ENCODE peak calls at places on chromosomes 11 and 22, in six cellular contexts. S, P, M, W, V and Y are unnamed samples.

GRCh38 chr22:38107692-38108515 is 2.6 kb downstream of the BAIAP2L2 start:
- DNase-seq in S (no peak), P (no peak), M (no peak), W (no peak), V (no peak), Y (no peak)

GRCh38 chr11:12842933-12843636 is 166.0 kb upstream of the RASSF10 start:
- DNase-seq in S (peak), P (no peak), M (no peak), W (no peak), V (peak), Y (peak)

GRCh38 chr11:67273260-67273990 is 7.2 kb downstream of the GRK2 start:
- DNase-seq in S (no peak), P (peak), M (peak), W (peak), V (no peak), Y (no peak)

GRCh38 chr22:21641417-21641794 is 696 bp upstream of the SDF2L1 start:
- DNase-seq in S (peak), P (no peak), M (no peak), W (no peak), V (peak), Y (peak)

GRCh38 chr22:28743852-28744251 is 2.0 kb downstream of the HSCB start:
- DNase-seq in S (no peak), P (no peak), M (no peak), W (no peak), V (no peak), Y (no peak)

GRCh38 chr11:118634435-118635236 is 27.2 kb downstream of the PHLDB1 start:
- DNase-seq in S (peak), P (peak), M (peak), W (peak), V (peak), Y (peak)

GRCh38 chr11:35675901-35676610 is 13.5 kb downstream of the TRIM44 start:
- DNase-seq in S (peak), P (no peak), M (no peak), W (no peak), V (no peak), Y (peak)

GRCh38 chr11:31500560-31500959 is 8.9 kb downstream of the IMMP1L start:
- DNase-seq in S (peak), P (no peak), M (no peak), W (no peak), V (no peak), Y (peak)

GRCh38 chr22:34105461-34106062 is 185.3 kb upstream of the LARGE1 start:
- DNase-seq in S (peak), P (peak), M (peak), W (peak), V (peak), Y (no peak)

GRCh38 chr11:17518366-17518765 is 25.9 kb downstream of the USH1C start:
- DNase-seq in S (no peak), P (no peak), M (no peak), W (no peak), V (no peak), Y (no peak)

GRCh38 chr22:20111045-20111688 is 4.7 kb upstream of the RANBP1 start:
- DNase-seq in S (peak), P (peak), M (no peak), W (peak), V (peak), Y (peak)

DNA sequence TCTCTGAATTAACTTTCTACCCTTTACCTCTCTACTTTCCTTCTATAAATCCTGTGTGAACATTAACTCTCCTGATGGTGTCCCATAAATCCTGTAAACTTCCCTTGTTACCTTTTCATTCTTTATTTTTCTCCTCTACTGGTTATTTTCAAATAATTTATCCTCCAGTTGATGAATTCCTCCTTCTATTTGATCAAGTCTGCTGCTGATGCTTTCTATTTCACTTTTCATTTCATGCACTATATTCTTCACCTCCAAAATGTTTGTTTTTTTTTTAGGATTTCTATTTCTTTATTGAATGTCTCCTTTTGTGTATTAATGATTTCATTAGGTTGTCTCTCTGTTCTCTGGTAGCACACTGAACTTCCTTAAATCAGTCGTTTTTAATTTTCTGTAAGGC is 68.6 kb downstream of the KCNQ1OT1 start:
- DNase-seq in S (no peak), P (no peak), M (no peak), W (no peak), V (no peak), Y (no peak)
- TF ChIP-seq CTCF in S (no peak), P (no peak), M (no peak), W (no peak), V (no peak), Y (no peak)

GRCh38 chr11:44654057-44654456 is 72.7 kb upstream of the TSPAN18 start:
- DNase-seq in S (no peak), P (no peak), M (no peak), W (no peak), V (no peak), Y (no peak)

GRCh38 chr11:44654596-44654995 is 72.2 kb upstream of the TSPAN18 start:
- DNase-seq in S (no peak), P (no peak), M (no peak), W (no peak), V (no peak), Y (no peak)

GRCh38 chr11:44648109-44648508 is 78.7 kb upstream of the TSPAN18 start:
- DNase-seq in S (no peak), P (no peak), M (no peak), W (no peak), V (no peak), Y (no peak)

GRCh38 chr11:44651535-44652130 is 75.1 kb upstream of the TSPAN18 start:
- DNase-seq in S (no peak), P (no peak), M (no peak), W (no peak), V (no peak), Y (no peak)

DNA sequence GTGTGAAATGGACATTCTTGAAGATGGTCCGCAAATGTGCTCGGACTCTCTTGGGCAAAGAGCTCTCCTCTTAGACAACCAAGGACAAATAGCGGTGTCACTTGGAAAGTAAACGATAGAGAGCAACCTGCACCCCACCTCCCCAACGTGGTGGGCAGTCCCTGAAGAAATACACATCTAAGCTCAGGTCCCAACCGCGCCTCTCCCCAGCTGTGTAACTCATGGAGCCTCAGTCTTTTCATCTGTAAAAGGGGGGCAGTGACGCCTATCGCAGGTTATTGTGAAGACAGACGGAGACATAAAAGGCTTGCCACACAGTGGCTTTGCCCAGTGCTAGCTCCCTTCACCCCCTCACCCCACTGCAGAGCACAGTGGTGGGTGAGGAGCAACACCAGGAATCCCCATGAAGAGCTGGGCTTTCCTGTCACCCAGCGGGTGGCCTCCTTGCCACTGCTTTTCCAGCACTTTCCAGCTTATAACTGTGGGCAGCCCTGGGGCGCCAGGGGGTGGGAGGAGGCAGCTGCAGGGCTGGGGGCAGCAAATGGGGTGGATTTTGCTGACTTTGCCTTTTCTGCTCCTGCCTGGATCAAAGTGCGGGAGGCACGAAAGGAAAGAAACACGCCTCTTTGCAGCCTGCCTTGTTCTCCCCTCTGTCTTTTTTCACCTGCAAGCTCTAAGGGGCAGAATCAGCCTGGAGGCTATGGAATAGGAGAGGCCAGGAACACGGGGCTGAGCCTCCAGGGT is 73.7 kb upstream of the TSPAN18 start:
- DNase-seq in S (no peak), P (no peak), M (no peak), W (no peak), V (no peak), Y (no peak)
- H3K4me3 ChIP-seq in S (no peak), P (no peak), M (no peak), W (no peak), V (no peak), Y (no peak)

DNA sequence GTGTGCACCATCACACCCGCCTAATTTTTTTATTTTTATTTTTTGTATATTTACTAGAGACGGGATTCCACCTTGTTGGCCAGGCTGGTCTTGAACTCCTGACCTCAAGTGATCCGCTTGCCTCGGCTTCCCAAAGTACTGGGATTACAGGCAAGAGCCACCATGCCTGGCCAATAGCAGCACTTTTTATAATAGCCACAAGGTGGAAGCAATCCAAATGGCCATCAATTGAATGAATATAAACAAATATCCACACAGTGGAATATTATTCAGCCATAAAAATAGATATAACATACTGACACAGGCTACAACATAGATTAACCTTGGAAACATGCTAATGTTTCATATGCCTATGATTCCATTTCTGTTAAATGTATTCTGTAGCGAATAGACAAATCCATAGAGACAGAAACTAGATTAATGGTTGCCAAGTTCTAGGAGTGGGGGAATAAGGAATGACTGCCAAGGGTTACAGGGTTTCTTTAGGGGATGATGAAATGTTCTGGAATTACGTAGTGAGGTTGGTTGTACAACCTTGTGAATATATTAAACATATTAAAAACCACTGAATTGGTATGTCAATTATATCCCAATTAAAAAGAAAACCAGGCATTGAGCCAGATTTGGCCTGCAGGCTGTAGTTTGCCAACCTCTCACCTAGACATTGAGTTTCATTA is 4.8 kb downstream of the VPS51 start:
- DNase-seq in S (no peak), P (no peak), M (no peak), W (no peak), V (no peak), Y (peak)
- TF ChIP-seq CTCF in S (no peak), P (peak), M (no peak), W (no peak), V (peak), Y (peak)

GRCh38 chr22:41367680-41368542 is 13.8 kb upstream of the TEF start:
- DNase-seq in S (peak), P (no peak), M (no peak), W (peak), V (no peak), Y (peak)

GRCh38 chr22:41367039-41367679 is 14.6 kb upstream of the TEF start:
- DNase-seq in S (peak), P (peak), M (peak), W (peak), V (peak), Y (peak)

GRCh38 chr22:41365425-41365824 is 16.3 kb upstream of the TEF start:
- DNase-seq in S (no peak), P (no peak), M (no peak), W (no peak), V (no peak), Y (no peak)

GRCh38 chr22:41364955-41365354 is 16.8 kb upstream of the TEF start:
- DNase-seq in S (no peak), P (no peak), M (no peak), W (no peak), V (no peak), Y (no peak)

DNA sequence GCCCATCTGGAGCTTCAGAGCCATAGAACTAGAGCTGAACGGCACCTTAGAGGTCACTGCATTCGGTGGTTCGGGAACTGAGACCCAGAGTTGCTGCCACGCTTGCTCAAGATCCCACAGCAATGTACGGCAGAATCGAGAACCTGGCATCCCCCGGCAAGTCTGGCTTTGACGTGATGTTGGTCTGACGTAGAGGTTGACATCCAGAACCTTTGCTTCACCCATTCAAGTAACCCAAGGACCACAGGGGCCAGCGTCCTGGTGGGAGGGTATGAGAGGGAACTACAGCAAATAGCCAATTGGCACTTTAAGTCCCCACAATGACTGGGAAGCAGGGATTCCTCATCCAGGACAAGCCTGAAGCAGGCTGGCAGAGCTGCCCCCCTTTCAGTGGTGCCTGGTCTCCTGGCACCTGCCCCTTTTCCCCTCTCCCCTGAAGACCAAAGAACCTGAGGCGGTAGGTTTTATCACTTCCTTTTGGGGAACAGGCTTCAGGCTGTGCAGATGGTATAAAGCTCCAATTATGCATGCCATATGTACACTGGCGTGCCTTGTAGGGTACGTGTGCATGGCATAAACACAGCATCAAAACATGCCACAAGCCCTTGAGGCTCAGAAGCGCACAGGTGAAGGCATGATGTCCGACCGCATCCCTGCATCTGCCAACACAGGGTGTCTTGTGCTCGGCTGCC is 15.3 kb upstream of the TEF start:
- DNase-seq in S (no peak), P (no peak), M (no peak), W (no peak), V (no peak), Y (no peak)
- H3K4me3 ChIP-seq in S (no peak), P (no peak), M (peak), W (peak), V (no peak), Y (no peak)

GRCh38 chr11:32829157-32829679 is 509 bp upstream of the PRRG4 start:
- DNase-seq in S (no peak), P (no peak), M (no peak), W (no peak), V (no peak), Y (no peak)
- TF ChIP-seq CTCF in S (no peak), P (no peak), M (no peak), W (no peak), V (no peak), Y (no peak)